ENCODE peak calls at places on chromosomes 3 and 15, in ten cellular contexts. N is D341Med; E is activated B cell treated with CpG ODN at 0.5 μM for 24 hours; P is cardiac fibroblast; F is activated CD8-positive, alpha-beta memory T cell treated with anti-CD3 and anti-CD28 coated beads for 48 hours; M is cerebellum; R is stimulated activated CD4-positive, alpha-beta T cell treated with anti-CD3 and anti-CD28 coated beads, Interleukin-12 subunit alpha, Interleukin-12 subunit beta, amount 100 ng/mL, for 4 hours; A is GM04504; L is RWPE1; Q is GF-D8. J is an unnamed sample.
A peak's percentile ranks its signal among the peaks of the same experiment; 100 is the strongest.

GRCh38 chr3:186746008-186746407 is 28.8 kb downstream of the KNG1 start:
- DNase-seq in M (no peak), N (no peak), R (no peak), A (peak; percentile 55), L (peak; percentile 75), E (no peak), Q (peak; percentile 24), F (no peak), P (peak; percentile 89), J (peak; percentile 97)

GRCh38 chr3:100002599-100003350 is 111.5 kb downstream of the FILIP1L start:
- DNase-seq in A (peak; percentile 72), F (no peak), R (no peak), P (peak; percentile 94), L (peak; percentile 91), N (no peak), M (peak; percentile 10), E (no peak), Q (no peak), J (peak; percentile 61)

GRCh38 chr15:39411102-39411989 is 169.5 kb upstream of the THBS1 start:
- DNase-seq in P (peak; percentile 40), M (no peak), N (no peak), Q (peak; percentile 28), E (no peak), L (no peak), F (no peak), A (no peak), R (no peak), J (no peak)

GRCh38 chr3:12155833-12156232 is 2.9 kb downstream of the TIMP4 start:
- DNase-seq in M (no peak), Q (no peak), P (peak; percentile 88), L (peak; percentile 49), N (no peak), A (no peak), F (no peak), E (no peak), R (no peak), J (no peak)

GRCh38 chr3:158407844-158408517 is 163.0 kb upstream of the MLF1 start:
- DNase-seq in F (no peak), N (peak; percentile 27), E (no peak), Q (no peak), P (no peak), M (no peak), L (no peak), A (no peak), R (no peak), J (no peak)

GRCh38 chr3:100811779-100812507 is 102.6 kb downstream of the TFG start:
- DNase-seq in Q (no peak), M (no peak), R (no peak), F (no peak), N (no peak), L (no peak), A (no peak), P (no peak), E (no peak), J (no peak)

GRCh38 chr3:150149651-150150051 is 179.0 kb upstream of the PFN2 start:
- DNase-seq in N (no peak), Q (no peak), R (no peak), M (no peak), P (peak; percentile 96), F (no peak), E (no peak), L (no peak), A (peak; percentile 57), J (no peak)

GRCh38 chr3:147341727-147342126 is 64.6 kb downstream of the ZIC4 start:
- DNase-seq in N (no peak), R (no peak), A (no peak), Q (no peak), F (no peak), P (no peak), E (no peak), L (no peak), M (no peak), J (peak; percentile 95)

GRCh38 chr3:172520332-172520831 is 2.8 kb downstream of the TNFSF10 start:
- DNase-seq in F (no peak), L (peak; percentile 15), P (peak; percentile 53), M (no peak), R (no peak), E (no peak), A (peak; percentile 35), Q (no peak), N (no peak), J (no peak)

GRCh38 chr3:195251336-195252065 is 19.5 kb downstream of the XXYLT1 start:
- DNase-seq in M (no peak), F (no peak), E (no peak), P (no peak), A (no peak), Q (no peak), N (no peak), R (no peak), L (no peak), J (no peak)

GRCh38 chr15:92809880-92810361 is 90.2 kb upstream of the CHD2 start:
- DNase-seq in F (no peak), P (peak; percentile 65), R (peak; percentile 27), A (no peak), Q (peak; percentile 48), E (no peak), L (no peak), N (no peak), M (no peak), J (peak; percentile 62)

GRCh38 chr3:161175506-161175905 is 45.6 kb upstream of the NMD3 start:
- DNase-seq in E (no peak), P (no peak), N (no peak), F (no peak), L (no peak), R (no peak), Q (no peak), M (no peak), A (no peak), J (no peak)

GRCh38 chr3:46360904-46361303 is 7.0 kb downstream of the CCR2 start:
- DNase-seq in E (no peak), L (no peak), F (no peak), P (no peak), A (no peak), M (no peak), Q (peak; percentile 30), N (no peak), R (no peak), J (peak; percentile 61)

GRCh38 chr3:170117134-170117533 is 64.4 kb downstream of the PHC3 start:
- DNase-seq in E (no peak), L (peak; percentile 15), M (no peak), A (no peak), F (no peak), R (no peak), P (peak; percentile 29), Q (no peak), N (peak; percentile 34), J (peak; percentile 55)

GRCh38 chr15:79674124-79674465 is 222.7 kb downstream of the MTHFS start:
- DNase-seq in P (no peak), L (no peak), A (no peak), R (no peak), E (no peak), N (no peak), M (no peak), F (no peak), Q (no peak), J (no peak)

GRCh38 chr3:144301863-144302262 is 330.2 kb downstream of the DIPK2A start:
- DNase-seq in M (no peak), Q (no peak), P (no peak), F (no peak), E (no peak), A (no peak), R (no peak), N (no peak), L (no peak), J (no peak)

GRCh38 chr3:182861345-182861744 is 68.0 kb downstream of the ATP11B start:
- DNase-seq in N (no peak), L (no peak), A (peak; percentile 0), M (no peak), R (no peak), P (no peak), E (no peak), F (no peak), Q (no peak), J (peak; percentile 11)

GRCh38 chr3:169886671-169887070 is 16.9 kb upstream of the LRRC31 start:
- DNase-seq in N (no peak), E (no peak), R (no peak), F (no peak), Q (no peak), A (peak; percentile 49), L (no peak), P (peak; percentile 54), M (peak; percentile 60), J (no peak)

GRCh38 chr3:78029775-78030174 is 989.9 kb downstream of the ROBO2 start:
- DNase-seq in E (no peak), A (no peak), Q (no peak), N (peak; percentile 22), P (no peak), M (no peak), L (no peak), R (no peak), F (no peak), J (no peak)

GRCh38 chr3:20125912-20126311 is 60.1 kb downstream of the SGO1 start:
- DNase-seq in A (no peak), E (peak; percentile 39), Q (no peak), P (no peak), R (no peak), L (no peak), F (no peak), N (no peak), M (no peak), J (no peak)

GRCh38 chr3:44114142-44114541 is 127.5 kb upstream of the TOPAZ1 start:
- DNase-seq in N (peak; percentile 51), R (peak; percentile 53), F (peak; percentile 19), E (peak; percentile 43), M (no peak), Q (no peak), P (peak; percentile 47), L (no peak), A (no peak), J (peak; percentile 74)

GRCh38 chr15:70794596-70795310 is 31.4 kb upstream of the UACA start:
- DNase-seq in N (no peak), F (no peak), R (no peak), A (no peak), Q (no peak), E (no peak), P (peak; percentile 71), L (peak; percentile 41), M (no peak), J (no peak)

GRCh38 chr3:157713101-157713500 is 209.9 kb upstream of the VEPH1 start:
- DNase-seq in Q (no peak), A (no peak), R (no peak), E (no peak), P (no peak), F (no peak), L (no peak), N (no peak), M (no peak), J (no peak)

GRCh38 chr3:168511428-168512014 is 415.8 kb upstream of the GOLIM4 start:
- DNase-seq in A (no peak), E (no peak), P (peak; percentile 47), Q (no peak), N (peak; percentile 23), M (peak; percentile 1), R (no peak), F (no peak), L (no peak), J (peak; percentile 24)

GRCh38 chr15:33735143-33735542 is 233.2 kb upstream of the CHRM5 start:
- DNase-seq in L (no peak), A (no peak), N (no peak), R (no peak), P (no peak), Q (no peak), E (no peak), M (no peak), F (no peak), J (no peak)

GRCh38 chr15:85751731-85752421 is 42.8 kb downstream of the KLHL25 start:
- DNase-seq in A (no peak), F (no peak), N (peak; percentile 30), L (no peak), M (no peak), P (no peak), R (no peak), Q (no peak), E (no peak), J (peak; percentile 76)

GRCh38 chr3:38227989-38228388 is 37.6 kb upstream of the SLC22A13 start:
- DNase-seq in N (no peak), F (no peak), P (peak; percentile 80), E (no peak), R (no peak), L (peak; percentile 7), A (peak; percentile 41), Q (no peak), M (no peak), J (no peak)